ENCODE peak calls at places on chromosomes 16 and 17, in seven cellular contexts. J, D, O, E, T, Z and B are unnamed samples.

GRCh38 chr16:28166394-28167208 is 45.2 kb downstream of the XPO6 start:
- DNase-seq in J (no peak), D (no peak), O (no peak), E (no peak), T (no peak), Z (no peak), B (no peak)

GRCh38 chr16:912322-912683 is 58.5 kb downstream of the LMF1 start:
- DNase-seq in J (no peak), D (no peak), O (no peak), E (no peak), T (no peak), Z (no peak), B (no peak)

GRCh38 chr17:63082273-63082861 is 116.3 kb downstream of the TANC2 start:
- DNase-seq in J (peak), D (no peak), O (no peak), E (no peak), T (peak), Z (no peak), B (no peak)

GRCh38 chr16:65249768-65250167 is 127.9 kb upstream of the CDH11 start:
- DNase-seq in J (no peak), D (no peak), O (peak), E (no peak), T (peak), Z (peak), B (no peak)

GRCh38 chr16:66714659-66715307 is 18.2 kb upstream of the CMTM4 start:
- DNase-seq in J (no peak), D (no peak), O (no peak), E (no peak), T (peak), Z (no peak), B (no peak)

GRCh38 chr16:49473131-49473530 is 99.5 kb downstream of the C16orf78 start:
- DNase-seq in J (no peak), D (peak), O (no peak), E (no peak), T (no peak), Z (no peak), B (no peak)

GRCh38 chr17:9226794-9227135 is 205.5 kb downstream of the NTN1 start:
- DNase-seq in J (peak), D (peak), O (no peak), E (no peak), T (no peak), Z (no peak), B (no peak)

GRCh38 chr17:50468120-50469004 is at the start of gene CHAD:
- DNase-seq in J (no peak), D (peak), O (no peak), E (no peak), T (peak), Z (no peak), B (no peak)

GRCh38 chr16:31354394-31355291 is at the start of gene ITGAX:
- DNase-seq in J (no peak), D (peak), O (no peak), E (no peak), T (peak), Z (peak), B (peak)

GRCh38 chr17:39671651-39672521 is 3.6 kb downstream of the PNMT start:
- DNase-seq in J (no peak), D (peak), O (peak), E (no peak), T (peak), Z (no peak), B (no peak)

GRCh38 chr16:53695070-53695469 is 8.6 kb downstream of the RPGRIP1L start:
- DNase-seq in J (no peak), D (no peak), O (no peak), E (no peak), T (no peak), Z (no peak), B (no peak)

GRCh38 chr17:73096201-73096600 is 3.7 kb upstream of the SLC39A11 start:
- DNase-seq in J (no peak), D (no peak), O (no peak), E (no peak), T (no peak), Z (no peak), B (no peak)

GRCh38 chr17:75457047-75457654 is 716 bp downstream of the TMEM94 start:
- DNase-seq in J (no peak), D (peak), O (peak), E (no peak), T (peak), Z (peak), B (no peak)

GRCh38 chr16:86988920-86989715 is 328.1 kb downstream of the C16orf95 start:
- DNase-seq in J (no peak), D (no peak), O (no peak), E (no peak), T (no peak), Z (no peak), B (no peak)

DNA sequence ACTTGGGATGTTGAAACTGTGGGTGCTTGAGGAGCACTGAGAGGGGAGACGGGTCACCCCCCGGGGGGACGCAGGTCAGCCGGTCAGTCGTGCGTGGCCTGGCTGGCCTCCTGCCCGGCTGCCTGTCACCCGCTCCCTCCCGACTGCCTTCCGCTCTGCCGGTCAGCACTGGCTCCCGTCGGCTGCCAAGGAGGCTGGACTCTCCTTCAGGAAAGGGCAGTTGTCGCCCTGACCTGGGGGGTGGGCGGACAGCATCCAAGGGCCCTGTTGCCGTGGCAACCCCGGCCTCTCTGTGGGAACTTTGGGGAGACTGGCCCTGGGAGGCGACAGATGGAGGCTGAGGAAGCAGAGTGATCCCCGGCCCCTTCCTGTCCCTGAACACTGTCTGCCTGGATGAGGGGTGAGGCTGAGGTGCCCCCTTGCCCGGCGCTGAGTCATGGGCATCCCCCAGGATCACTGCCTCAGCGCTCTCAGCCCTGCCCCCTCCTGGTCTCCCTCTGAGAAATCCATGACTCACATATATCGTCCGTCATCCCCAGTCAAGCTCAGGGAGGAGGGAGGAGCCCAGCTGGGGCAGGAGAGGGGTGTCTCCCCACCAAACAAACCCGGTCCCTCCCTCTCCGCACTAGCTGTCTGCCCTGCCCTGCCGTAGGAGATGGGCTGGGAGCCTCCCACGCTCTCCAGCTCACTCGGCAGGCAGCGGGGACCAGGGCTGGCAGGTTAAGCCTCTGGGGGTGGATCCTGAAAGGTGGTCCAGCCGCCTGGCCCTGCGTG is at the start of gene ADGRG1:
- DNase-seq in J (no peak), D (no peak), O (peak), E (peak), T (no peak), Z (peak), B (peak)
- TF ChIP-seq CTCF in J (no peak), D (no peak), O (peak), E (no peak), T (no peak), Z (no peak), B (no peak)

GRCh38 chr17:82917656-82918345 is 78.0 kb upstream of the ZNF750 start:
- DNase-seq in J (no peak), D (no peak), O (peak), E (no peak), T (peak), Z (no peak), B (no peak)
- TF ChIP-seq CTCF in J (no peak), D (peak), O (peak), E (no peak), T (no peak), Z (peak), B (peak)

DNA sequence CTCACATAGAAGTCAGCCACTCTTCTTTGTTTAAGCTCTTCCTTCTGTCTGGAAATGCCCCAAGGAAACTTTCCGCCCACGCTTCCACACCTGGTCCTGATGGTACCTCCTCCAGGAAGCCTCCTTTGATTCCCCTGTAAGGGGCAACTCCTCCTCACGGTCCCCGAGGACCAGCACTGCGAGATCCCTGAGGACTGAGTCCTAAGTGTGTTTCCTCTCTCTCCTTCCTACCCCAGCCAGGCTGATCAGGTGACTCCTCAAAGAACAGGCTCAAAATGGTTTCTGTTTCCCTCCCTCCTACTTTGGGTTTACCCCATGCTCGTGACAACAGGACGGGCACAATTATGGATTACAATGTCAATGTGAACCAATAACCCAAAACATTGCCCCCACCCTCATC is 63.0 kb upstream of the MED9 start:
- DNase-seq in J (no peak), D (no peak), O (no peak), E (no peak), T (no peak), Z (no peak), B (no peak)
- TF ChIP-seq CTCF in J (no peak), D (no peak), O (no peak), E (no peak), T (no peak), Z (no peak), B (no peak)

GRCh38 chr16:51374346-51374745 is 223.3 kb upstream of the SALL1 start:
- DNase-seq in J (no peak), D (no peak), O (no peak), E (no peak), T (no peak), Z (no peak), B (no peak)

GRCh38 chr16:51374790-51375189 is 223.7 kb upstream of the SALL1 start:
- DNase-seq in J (no peak), D (no peak), O (no peak), E (no peak), T (no peak), Z (no peak), B (no peak)

GRCh38 chr16:51376080-51376479 is 225.0 kb upstream of the SALL1 start:
- DNase-seq in J (no peak), D (no peak), O (no peak), E (no peak), T (no peak), Z (no peak), B (no peak)
- TF ChIP-seq CTCF in J (no peak), D (no peak), O (no peak), E (no peak), T (no peak), Z (no peak), B (no peak)

GRCh38 chr17:7393613-7394451 is 493 bp downstream of the PLSCR3 start:
- DNase-seq in J (peak), D (peak), O (peak), E (no peak), T (no peak), Z (no peak), B (no peak)
- TF ChIP-seq CTCF in J (no peak), D (no peak), O (no peak), E (no peak), T (no peak), Z (no peak), B (no peak)

DNA sequence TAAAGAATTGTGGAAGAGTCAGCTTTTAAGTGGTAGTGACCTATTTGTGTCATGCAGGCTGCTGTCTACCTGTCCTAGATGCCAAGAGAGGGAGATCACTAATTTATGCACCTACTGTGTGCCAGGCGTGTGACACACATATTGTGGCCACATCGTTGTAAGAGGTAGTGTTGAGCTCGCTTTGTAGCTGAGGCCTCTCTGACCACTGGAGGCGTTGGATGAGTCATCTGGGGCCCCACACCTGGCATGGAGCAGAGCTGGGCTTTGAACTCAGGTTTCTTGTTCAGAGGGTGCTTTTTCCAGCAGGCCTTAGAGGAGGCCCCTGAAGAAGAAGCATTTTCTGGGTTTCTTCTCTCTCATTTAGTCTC is 52.3 kb upstream of the LGALS9 start:
- DNase-seq in J (no peak), D (no peak), O (no peak), E (no peak), T (no peak), Z (no peak), B (no peak)
- TF ChIP-seq CTCF in J (no peak), D (no peak), O (no peak), E (no peak), T (no peak), Z (no peak), B (no peak)